ENCODE peak calls at places on chromosomes 7 and 10, in six cellular contexts. B, V, W, N, J and T are unnamed samples.

GRCh38 chr7:148204639-148205292 is 385.8 kb upstream of the C7orf33 start:
- DNase-seq in B (no peak), V (no peak), W (no peak), N (peak), J (no peak), T (no peak)

GRCh38 chr7:134685250-134685649 is 38.6 kb downstream of the BPGM start:
- DNase-seq in B (no peak), V (no peak), W (no peak), N (no peak), J (no peak), T (peak)

GRCh38 chr7:77699056-77699455 is 2.8 kb downstream of the RSBN1L start:
- DNase-seq in B (no peak), V (no peak), W (no peak), N (no peak), J (no peak), T (no peak)

GRCh38 chr7:66804001-66804400 is 63.5 kb downstream of the RABGEF1 start:
- DNase-seq in B (no peak), V (no peak), W (no peak), N (no peak), J (no peak), T (no peak)

GRCh38 chr7:84455788-84456187 is 261.2 kb upstream of the SEMA3A start:
- DNase-seq in B (no peak), V (no peak), W (no peak), N (no peak), J (no peak), T (peak)

GRCh38 chr7:70347880-70348279 is 749.6 kb downstream of the AUTS2 start:
- DNase-seq in B (no peak), V (no peak), W (no peak), N (no peak), J (no peak), T (no peak)

GRCh38 chr7:102107474-102108104 is 179.1 kb upstream of the SH2B2 start:
- DNase-seq in B (no peak), V (peak), W (no peak), N (no peak), J (no peak), T (no peak)

GRCh38 chr10:119198438-119198837 is 8.9 kb upstream of the GRK5 start:
- DNase-seq in B (no peak), V (no peak), W (no peak), N (peak), J (no peak), T (no peak)

GRCh38 chr10:11678074-11678793 is 63.9 kb upstream of the ECHDC3 start:
- DNase-seq in B (no peak), V (peak), W (no peak), N (no peak), J (peak), T (no peak)

GRCh38 chr7:157501576-157501975 is 164.8 kb downstream of the DNAJB6 start:
- DNase-seq in B (no peak), V (no peak), W (no peak), N (no peak), J (peak), T (no peak)

GRCh38 chr7:158934628-158935027 is 78.3 kb downstream of the DYNC2I1 start:
- DNase-seq in B (no peak), V (no peak), W (no peak), N (no peak), J (no peak), T (no peak)

GRCh38 chr10:30752481-30752881 is 122.9 kb upstream of the LYZL2 start:
- DNase-seq in B (no peak), V (no peak), W (no peak), N (no peak), J (no peak), T (no peak)

GRCh38 chr7:104878577-104878976 is 135.4 kb upstream of the KMT2E start:
- DNase-seq in B (no peak), V (no peak), W (no peak), N (no peak), J (no peak), T (no peak)

GRCh38 chr7:3154881-3155494 is 111.3 kb upstream of the CARD11 start:
- DNase-seq in B (no peak), V (peak), W (peak), N (peak), J (peak), T (peak)

GRCh38 chr10:7408003-7408493 is 2.8 kb downstream of the SFMBT2 start:
- DNase-seq in B (no peak), V (peak), W (no peak), N (peak), J (no peak), T (no peak)

GRCh38 chr10:11823122-11823988 is at the start of gene PROSER2:
- DNase-seq in B (peak), V (peak), W (peak), N (peak), J (peak), T (no peak)

GRCh38 chr10:102400061-102400460 is 4.6 kb downstream of the NFKB2 start:
- DNase-seq in B (no peak), V (peak), W (no peak), N (no peak), J (no peak), T (no peak)

GRCh38 chr7:1040790-1041189 is 3.6 kb upstream of the GPR146 start:
- DNase-seq in B (no peak), V (peak), W (no peak), N (no peak), J (no peak), T (no peak)

GRCh38 chr10:91352760-91353159 is 57.4 kb upstream of the HECTD2 start:
- DNase-seq in B (no peak), V (no peak), W (no peak), N (no peak), J (no peak), T (no peak)

GRCh38 chr10:63217120-63217605 is 84.0 kb downstream of the NRBF2 start:
- DNase-seq in B (no peak), V (no peak), W (peak), N (peak), J (no peak), T (peak)

GRCh38 chr7:128108129-128108528 is 76.9 kb upstream of the LRRC4 start:
- DNase-seq in B (peak), V (peak), W (no peak), N (no peak), J (no peak), T (no peak)

GRCh38 chr7:143499743-143500348 is 22.2 kb downstream of the TAS2R41 start:
- DNase-seq in B (no peak), V (no peak), W (no peak), N (no peak), J (no peak), T (no peak)

GRCh38 chr10:100894033-100894432 is 18.7 kb upstream of the SLF2 start:
- DNase-seq in B (no peak), V (no peak), W (peak), N (no peak), J (no peak), T (no peak)

GRCh38 chr7:17437586-17437985 is 139.1 kb downstream of the AHR start:
- DNase-seq in B (no peak), V (no peak), W (no peak), N (no peak), J (no peak), T (no peak)

GRCh38 chr7:116512524-116513188 is 12.2 kb upstream of the CAV1 start:
- DNase-seq in B (no peak), V (no peak), W (no peak), N (no peak), J (no peak), T (no peak)

GRCh38 chr10:15225511-15225910 is 57.0 kb upstream of the NMT2 start:
- DNase-seq in B (no peak), V (no peak), W (no peak), N (no peak), J (no peak), T (no peak)

GRCh38 chr10:110706690-110707098 is 62.6 kb downstream of the RBM20 start:
- DNase-seq in B (no peak), V (no peak), W (peak), N (peak), J (no peak), T (no peak)

GRCh38 chr7:134669388-134669787 is 22.7 kb downstream of the BPGM start:
- DNase-seq in B (no peak), V (no peak), W (no peak), N (no peak), J (no peak), T (no peak)

GRCh38 chr7:27929127-27929526 is 189.2 kb downstream of the TAX1BP1 start:
- DNase-seq in B (no peak), V (no peak), W (no peak), N (no peak), J (no peak), T (no peak)

GRCh38 chr10:4353059-4353655 is 472.9 kb upstream of the AKR1E2 start:
- DNase-seq in B (no peak), V (no peak), W (no peak), N (no peak), J (no peak), T (no peak)

GRCh38 chr10:4354382-4354812 is 471.6 kb upstream of the AKR1E2 start:
- DNase-seq in B (no peak), V (no peak), W (peak), N (no peak), J (no peak), T (peak)

GRCh38 chr10:4351723-4352565 is 474.1 kb upstream of the AKR1E2 start:
- DNase-seq in B (no peak), V (no peak), W (no peak), N (no peak), J (no peak), T (no peak)

GRCh38 chr10:4353964-4354363 is 472.0 kb upstream of the AKR1E2 start:
- DNase-seq in B (no peak), V (no peak), W (peak), N (no peak), J (no peak), T (peak)

DNA sequence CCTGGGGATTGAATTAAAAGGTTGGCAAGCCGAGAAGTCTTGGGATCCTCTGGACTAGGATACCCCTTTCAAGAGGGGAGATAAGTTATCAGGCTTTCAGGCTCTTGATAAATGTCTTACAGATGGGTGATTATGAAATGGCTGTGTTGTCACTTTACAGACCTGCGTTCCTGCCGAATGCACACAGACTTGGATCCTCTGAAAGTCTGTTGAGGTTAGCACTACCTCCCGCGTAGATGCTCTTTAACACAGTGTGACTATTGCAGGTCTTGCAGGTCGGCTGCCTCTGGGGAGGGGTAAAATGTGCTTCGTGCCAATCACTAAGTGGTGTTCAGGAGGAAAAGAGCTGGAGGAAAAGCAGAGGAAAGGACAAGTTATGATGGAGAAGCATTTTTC is 473.4 kb upstream of the AKR1E2 start:
- DNase-seq in B (no peak), V (no peak), W (no peak), N (no peak), J (no peak), T (no peak)
- TF ChIP-seq POLR2AphosphoS5 in B (no peak), V (no peak), W (no peak), N (no peak), J (no peak), T (no peak)

GRCh38 chr7:126805351-126805750 is 447.4 kb downstream of the GRM8 start:
- DNase-seq in B (no peak), V (no peak), W (no peak), N (peak), J (no peak), T (no peak)

GRCh38 chr7:126803990-126804389 is 448.8 kb downstream of the GRM8 start:
- DNase-seq in B (no peak), V (no peak), W (no peak), N (no peak), J (no peak), T (no peak)

GRCh38 chr7:126804604-126805003 is 448.1 kb downstream of the GRM8 start:
- DNase-seq in B (no peak), V (no peak), W (no peak), N (no peak), J (no peak), T (no peak)

GRCh38 chr7:126801738-126802137 is 451.0 kb downstream of the GRM8 start:
- DNase-seq in B (no peak), V (no peak), W (no peak), N (no peak), J (no peak), T (no peak)

GRCh38 chr7:126803060-126803665 is 449.6 kb downstream of the GRM8 start:
- DNase-seq in B (no peak), V (no peak), W (peak), N (peak), J (peak), T (peak)
- TF ChIP-seq CTCF in B (no peak), V (peak), W (peak), N (peak), J (peak), T (peak)

DNA sequence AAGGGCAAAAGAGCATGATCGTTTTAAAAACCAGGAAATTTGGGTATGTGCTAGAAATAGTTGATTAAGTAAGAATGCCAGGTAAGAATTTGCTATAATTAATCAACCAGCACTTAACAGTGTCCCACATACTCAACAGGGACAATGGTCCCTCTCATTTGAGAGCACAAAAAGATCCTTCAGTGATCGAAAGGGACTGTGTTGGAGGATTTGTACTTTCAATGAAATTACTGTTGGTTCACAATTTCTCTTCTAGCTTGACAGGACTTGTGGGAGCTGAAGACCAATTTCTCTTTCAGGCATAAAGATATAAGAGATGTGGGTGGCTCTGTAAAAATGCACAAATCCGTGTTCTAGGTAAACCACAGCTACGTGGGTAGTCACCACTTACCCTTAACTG is 12.5 kb upstream of the PLEKHS1 start:
- DNase-seq in B (no peak), V (no peak), W (no peak), N (no peak), J (no peak), T (no peak)
- TF ChIP-seq POLR2AphosphoS5 in B (no peak), V (no peak), W (no peak), N (no peak), J (no peak), T (no peak)

GRCh38 chr10:70331486-70332268 is 47.9 kb upstream of the NPFFR1 start:
- DNase-seq in B (no peak), V (peak), W (peak), N (peak), J (peak), T (peak)
- TF ChIP-seq CTCF in B (no peak), V (no peak), W (peak), N (peak), J (no peak), T (no peak)

GRCh38 chr7:149561072-149561471 is 63.5 kb upstream of the ZNF746 start:
- DNase-seq in B (no peak), V (no peak), W (no peak), N (no peak), J (no peak), T (no peak)

GRCh38 chr7:149559711-149560110 is 62.1 kb upstream of the ZNF746 start:
- DNase-seq in B (no peak), V (no peak), W (no peak), N (no peak), J (no peak), T (no peak)

GRCh38 chr7:149565096-149565382 is 67.4 kb upstream of the ZNF746 start:
- DNase-seq in B (no peak), V (no peak), W (no peak), N (no peak), J (no peak), T (no peak)

GRCh38 chr7:149564340-149565095 is 66.9 kb upstream of the ZNF746 start:
- DNase-seq in B (no peak), V (no peak), W (no peak), N (no peak), J (no peak), T (no peak)

DNA sequence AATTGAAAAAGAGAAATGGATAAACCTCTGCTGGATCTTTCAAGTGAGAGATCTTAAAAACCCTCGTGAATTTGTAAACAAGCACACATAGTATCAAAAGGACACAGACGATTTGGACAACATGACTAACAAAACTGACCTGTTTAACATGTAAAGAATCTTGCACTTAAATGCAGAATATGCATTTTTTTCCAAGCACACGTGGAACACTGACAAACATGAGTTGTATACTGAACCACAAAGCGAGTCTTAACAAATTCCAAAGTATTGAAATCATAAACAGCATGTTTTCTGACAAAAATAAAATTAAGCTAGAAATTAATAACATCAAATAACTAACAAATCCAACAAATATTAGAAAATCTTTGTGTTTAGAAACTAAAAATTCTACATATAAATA is 65.0 kb upstream of the ZNF746 start:
- DNase-seq in B (no peak), V (no peak), W (no peak), N (no peak), J (no peak), T (no peak)
- TF ChIP-seq POLR2AphosphoS5 in B (no peak), V (no peak), W (no peak), N (no peak), J (no peak), T (no peak)

GRCh38 chr7:26151096-26151495 is 902 bp upstream of the NFE2L3 start:
- DNase-seq in B (no peak), V (no peak), W (no peak), N (no peak), J (no peak), T (no peak)

GRCh38 chr7:26153246-26153822 is 1.3 kb downstream of the NFE2L3 start:
- DNase-seq in B (no peak), V (no peak), W (no peak), N (peak), J (no peak), T (no peak)

GRCh38 chr7:26153823-26154783 is 2.1 kb downstream of the NFE2L3 start:
- DNase-seq in B (no peak), V (no peak), W (no peak), N (peak), J (peak), T (no peak)

GRCh38 chr7:26151650-26151952 is 397 bp upstream of the NFE2L3 start:
- DNase-seq in B (no peak), V (no peak), W (no peak), N (no peak), J (no peak), T (no peak)

GRCh38 chr7:26151953-26152781 is at the start of gene NFE2L3:
- DNase-seq in B (no peak), V (peak), W (peak), N (peak), J (peak), T (no peak)
- TF ChIP-seq CTCF in B (no peak), V (peak), W (no peak), N (no peak), J (no peak), T (peak)